ENCODE peak calls at places on chromosomes 7 and 10, in five cellular contexts. T, K, U, V and A are unnamed samples.

GRCh38 chr7:108459922-108460551 is 3.8 kb upstream of the NRCAM start:
- DNase-seq in T (no peak), K (no peak), U (no peak), V (peak; percentile 63), A (no peak)

GRCh38 chr10:72020914-72021754 is 56.9 kb downstream of the CHST3 start:
- DNase-seq in T (no peak), K (no peak), U (no peak), V (no peak), A (no peak)

GRCh38 chr10:17199351-17199804 is 2.1 kb downstream of the TRDMT1 start:
- DNase-seq in T (no peak), K (no peak), U (no peak), V (no peak), A (no peak)

GRCh38 chr7:106273009-106273695 is 11.6 kb downstream of the NAMPT start:
- DNase-seq in T (no peak), K (no peak), U (no peak), V (no peak), A (no peak)

GRCh38 chr7:23043441-23043840 is 29.5 kb upstream of the HYCC1 start:
- DNase-seq in T (no peak), K (no peak), U (no peak), V (peak; percentile 29), A (no peak)

GRCh38 chr10:78520737-78521430 is 487.2 kb downstream of the RPS24 start:
- DNase-seq in T (peak; percentile 64), K (no peak), U (no peak), V (peak; percentile 85), A (peak; percentile 58)

GRCh38 chr10:30510184-30510931 is 76.4 kb downstream of the MAP3K8 start:
- DNase-seq in T (no peak), K (no peak), U (peak; percentile 13), V (peak; percentile 84), A (no peak)

GRCh38 chr7:81402227-81402626 is 367.6 kb downstream of the HGF start:
- DNase-seq in T (no peak), K (no peak), U (no peak), V (no peak), A (no peak)

GRCh38 chr7:45589915-45590678 is 15.9 kb downstream of the ADCY1 start:
- DNase-seq in T (peak; percentile 17), K (no peak), U (no peak), V (no peak), A (no peak)

GRCh38 chr7:155591055-155591750 is 44.8 kb upstream of the CNPY1 start:
- DNase-seq in T (no peak), K (no peak), U (no peak), V (peak; percentile 33), A (peak; percentile 40)

GRCh38 chr7:137196665-137197064 is 146.9 kb downstream of the PTN start:
- DNase-seq in T (no peak), K (no peak), U (no peak), V (no peak), A (no peak)

GRCh38 chr7:99142727-99143521 is 984 bp downstream of the SMURF1 start:
- DNase-seq in T (peak; percentile 98), K (peak; percentile 94), U (peak; percentile 95), V (peak; percentile 98), A (peak; percentile 91)
- H3K27ac ChIP-seq in T (peak overlapping the region; percentile 57), K (peak overlapping the region; percentile 97), U (peak overlapping the region; percentile 96), V (peak overlapping the region; percentile 99), A (peak overlapping the region; percentile 98)

DNA sequence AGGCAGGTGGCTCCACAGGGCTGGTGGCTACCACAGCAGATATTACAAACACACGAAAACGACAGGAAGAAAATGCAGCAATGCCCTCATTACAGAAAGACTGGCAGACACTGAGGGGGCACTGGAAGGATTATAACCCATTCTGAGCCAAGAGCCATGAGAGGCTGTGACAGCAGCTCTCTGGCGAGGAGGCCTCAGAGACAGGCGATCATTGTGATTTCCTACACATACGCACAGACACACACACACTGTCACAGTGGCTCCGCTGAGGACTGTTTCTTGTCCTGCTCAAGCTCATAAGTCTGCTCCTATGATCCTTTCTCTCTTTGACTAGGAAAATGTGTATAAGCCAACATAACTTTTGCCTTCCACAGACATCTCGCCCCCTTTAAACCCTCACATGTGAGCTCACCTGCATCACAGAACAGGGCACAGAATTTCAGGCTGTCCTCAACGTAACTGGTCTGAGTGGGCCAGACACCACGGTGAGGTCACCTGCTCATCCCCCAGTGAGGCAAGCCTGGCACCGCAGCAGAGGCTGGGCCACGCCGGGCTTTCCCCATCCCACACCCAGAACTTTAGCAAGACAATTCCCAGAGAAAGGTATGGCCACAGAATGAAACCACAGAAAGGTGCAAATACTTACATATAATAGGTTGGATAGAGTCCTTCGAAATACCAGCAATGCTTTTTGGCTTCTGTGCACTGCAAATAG is 51.7 kb downstream of the VOPP1 start:
- DNase-seq in T (no peak), K (no peak), U (no peak), V (no peak), A (no peak)
- H3K27ac ChIP-seq in T (no peak overlapping the region), K (no peak overlapping the region), U (no peak overlapping the region), V (no peak overlapping the region), A (no peak overlapping the region)

DNA sequence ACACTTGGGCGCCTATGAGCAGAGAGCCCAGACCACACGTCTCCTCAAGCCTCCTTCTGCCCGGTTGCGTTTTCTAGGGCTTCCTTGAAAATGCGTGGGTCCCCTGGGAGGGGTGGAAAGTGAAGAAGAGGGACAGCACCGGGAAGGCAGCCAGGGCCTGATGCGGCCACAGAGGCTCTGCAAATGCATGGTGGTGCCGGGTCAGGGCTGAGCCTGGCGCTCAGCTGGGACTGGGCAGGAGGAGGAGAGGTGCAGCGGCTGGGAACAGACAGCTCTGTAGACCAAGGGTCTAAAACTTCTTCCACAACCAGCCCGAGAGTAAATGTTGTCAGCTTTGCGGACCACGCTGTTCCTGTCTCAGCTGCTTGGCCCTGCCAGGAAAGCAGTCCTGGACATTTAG is 1.6 kb downstream of the DPYSL4 start:
- DNase-seq in T (no peak), K (no peak), U (no peak), V (no peak), A (no peak)
- H3K27ac ChIP-seq in T (no peak overlapping the region), K (no peak overlapping the region), U (no peak overlapping the region), V (no peak overlapping the region), A (no peak overlapping the region)

GRCh38 chr7:150373049-150373801 is 4.6 kb downstream of the REPIN1 start:
- DNase-seq in T (peak; percentile 34), K (no peak), U (peak; percentile 81), V (no peak), A (no peak)
- H3K27ac ChIP-seq in T (no peak overlapping the region), K (peak overlapping the region; percentile 33), U (peak overlapping the region; percentile 59), V (no peak overlapping the region), A (no peak overlapping the region)

GRCh38 chr7:141360414-141360760 is 190.8 kb upstream of the AGK start:
- DNase-seq in T (no peak), K (no peak), U (no peak), V (no peak), A (no peak)
- H3K27ac ChIP-seq in T (no peak overlapping the region), K (no peak overlapping the region), U (no peak overlapping the region), V (no peak overlapping the region), A (no peak overlapping the region)